ENCODE peak calls at places on chromosomes 12 and 14, in five cellular contexts. X is A172, F is RCC 7860, E is tibial nerve, D is PC-3. M is an unnamed sample.
A peak's percentile ranks its signal among the peaks of the same experiment; 100 is the strongest.

GRCh38 chr14:50447491-50447890 is 50.8 kb upstream of the CDKL1 start:
- DNase-seq in X (peak; percentile 0), F (peak; percentile 27), E (no peak), D (peak; percentile 93), M (peak; percentile 48)

GRCh38 chr14:41605550-41606248 is 977 bp upstream of the LRFN5 start:
- DNase-seq in X (no peak), F (no peak), E (no peak), D (no peak), M (no peak)

GRCh38 chr14:96205059-96205993 is 687 bp downstream of the BDKRB2 start:
- DNase-seq in X (no peak), F (no peak), E (no peak), D (no peak), M (peak; percentile 62)

GRCh38 chr12:29278673-29279420 is 102.1 kb downstream of the ERGIC2 start:
- DNase-seq in X (no peak), F (no peak), E (no peak), D (no peak), M (no peak)

GRCh38 chr12:6078378-6079083 is 45.9 kb downstream of the VWF start:
- DNase-seq in X (peak; percentile 77), F (no peak), E (no peak), D (no peak), M (no peak)

GRCh38 chr14:74921987-74922751 is 891 bp downstream of the RPS6KL1 start:
- DNase-seq in X (no peak), F (no peak), E (no peak), D (no peak), M (no peak)

GRCh38 chr14:41642402-41643195 is 35.9 kb downstream of the LRFN5 start:
- DNase-seq in X (no peak), F (no peak), E (no peak), D (no peak), M (no peak)

GRCh38 chr12:94649349-94650142 is 811 bp downstream of the TMCC3 start:
- DNase-seq in X (no peak), F (no peak), E (no peak), D (peak; percentile 40), M (peak; percentile 24)

GRCh38 chr14:105258846-105259245 is 10.5 kb downstream of the BTBD6 start:
- DNase-seq in X (no peak), F (no peak), E (no peak), D (peak; percentile 87), M (no peak)